ENCODE peak calls at places on chromosomes 2 and 18, in seven cellular contexts. T is endothelial cell, Z is choroid plexus epithelial cell, W is fibroblast of the aortic adventitia, L is body of pancreas, O is bronchial epithelial cell, P is AG04449. Q is an unnamed sample.

GRCh38 chr2:73324126-73324525 is 30.8 kb upstream of the EGR4 start:
- DNase-seq in T (no peak), Z (no peak), W (no peak), L (no peak), O (no peak), P (no peak), Q (no peak)

GRCh38 chr2:23600336-23600735 is 215.4 kb downstream of the KLHL29 start:
- DNase-seq in T (no peak), Z (no peak), W (no peak), L (no peak), O (no peak), P (no peak), Q (no peak)

GRCh38 chr2:3677436-3677835 is 19.4 kb downstream of the ALLC start:
- DNase-seq in T (no peak), Z (no peak), W (no peak), L (no peak), O (no peak), P (no peak), Q (no peak)

GRCh38 chr2:29166237-29166630 is 51.0 kb downstream of the CLIP4 start:
- DNase-seq in T (no peak), Z (peak), W (peak), L (no peak), O (peak), P (no peak), Q (no peak)

GRCh38 chr2:241859436-241860183 is 916 bp upstream of the PDCD1 start:
- DNase-seq in T (peak), Z (peak), W (peak), L (no peak), O (no peak), P (no peak), Q (peak)

GRCh38 chr2:188404341-188405004 is 112.8 kb downstream of the GULP1 start:
- DNase-seq in T (no peak), Z (no peak), W (no peak), L (no peak), O (no peak), P (no peak), Q (no peak)

GRCh38 chr18:41719808-41720207 is 235.2 kb upstream of the PIK3C3 start:
- DNase-seq in T (no peak), Z (no peak), W (no peak), L (no peak), O (no peak), P (no peak), Q (no peak)

GRCh38 chr2:26685943-26686839 is 6.3 kb upstream of the KCNK3 start:
- DNase-seq in T (peak), Z (no peak), W (no peak), L (peak), O (no peak), P (no peak), Q (no peak)

GRCh38 chr2:2662037-2662846 is 331.2 kb upstream of the MYT1L start:
- DNase-seq in T (no peak), Z (no peak), W (no peak), L (no peak), O (no peak), P (no peak), Q (no peak)

GRCh38 chr2:227724394-227725039 is at the start of gene SCYGR6:
- DNase-seq in T (no peak), Z (no peak), W (no peak), L (no peak), O (no peak), P (no peak), Q (peak)

GRCh38 chr2:128405981-128406601 is 87.4 kb upstream of the HS6ST1 start:
- DNase-seq in T (no peak), Z (no peak), W (no peak), L (no peak), O (no peak), P (no peak), Q (no peak)

GRCh38 chr2:35220471-35220870 is 1135.1 kb upstream of the CRIM1 start:
- DNase-seq in T (no peak), Z (no peak), W (no peak), L (no peak), O (peak), P (no peak), Q (no peak)

GRCh38 chr2:202051499-202052161 is 18.0 kb downstream of the FZD7 start:
- DNase-seq in T (no peak), Z (peak), W (peak), L (no peak), O (no peak), P (no peak), Q (no peak)

GRCh38 chr2:96256611-96257113 is 9.1 kb downstream of the TMEM127 start:
- DNase-seq in T (no peak), Z (no peak), W (no peak), L (no peak), O (no peak), P (no peak), Q (no peak)

GRCh38 chr2:56185101-56185581 is 1.4 kb downstream of the CCDC85A start:
- DNase-seq in T (peak), Z (no peak), W (peak), L (no peak), O (no peak), P (no peak), Q (peak)

GRCh38 chr18:73835656-73836055 is 312.0 kb downstream of the FBXO15 start:
- DNase-seq in T (no peak), Z (no peak), W (no peak), L (no peak), O (peak), P (no peak), Q (no peak)

GRCh38 chr2:112182581-112183034 is 44.4 kb downstream of the FBLN7 start:
- DNase-seq in T (no peak), Z (no peak), W (no peak), L (no peak), O (no peak), P (no peak), Q (peak)

GRCh38 chr2:134367915-134368911 is 114.3 kb downstream of the MGAT5 start:
- DNase-seq in T (no peak), Z (peak), W (peak), L (no peak), O (no peak), P (no peak), Q (no peak)

GRCh38 chr2:134366359-134366758 is 112.5 kb downstream of the MGAT5 start:
- DNase-seq in T (no peak), Z (no peak), W (no peak), L (no peak), O (peak), P (no peak), Q (no peak)

GRCh38 chr2:134367216-134367615 is 113.3 kb downstream of the MGAT5 start:
- DNase-seq in T (no peak), Z (no peak), W (no peak), L (no peak), O (no peak), P (no peak), Q (no peak)

GRCh38 chr2:134362751-134363150 is 108.9 kb downstream of the MGAT5 start:
- DNase-seq in T (no peak), Z (no peak), W (no peak), L (no peak), O (no peak), P (no peak), Q (no peak)

DNA sequence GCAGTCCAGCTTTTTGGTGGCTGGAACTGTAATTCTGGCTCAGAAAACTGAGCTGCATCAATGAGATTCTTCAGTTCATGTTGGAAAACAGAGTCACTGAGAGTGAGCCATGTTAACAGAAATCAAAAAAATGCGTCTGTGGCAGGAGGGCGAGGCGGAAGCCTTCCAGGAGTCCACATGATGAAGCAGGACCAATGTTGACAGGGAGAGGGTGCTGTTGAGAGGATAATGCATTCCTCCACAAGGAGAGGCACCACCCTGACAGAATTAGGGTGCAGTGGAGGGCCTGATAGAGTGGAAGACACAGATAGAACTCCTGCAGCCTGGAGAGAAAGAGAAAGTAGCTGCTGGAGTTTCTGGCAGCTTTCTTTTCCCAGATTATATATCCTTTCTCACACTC is 111.5 kb downstream of the MGAT5 start:
- DNase-seq in T (no peak), Z (peak), W (no peak), L (no peak), O (no peak), P (no peak), Q (no peak)
- TF ChIP-seq CTCF in T (no peak), Z (peak), W (no peak), L (no peak), O (no peak), P (peak), Q (no peak)

DNA sequence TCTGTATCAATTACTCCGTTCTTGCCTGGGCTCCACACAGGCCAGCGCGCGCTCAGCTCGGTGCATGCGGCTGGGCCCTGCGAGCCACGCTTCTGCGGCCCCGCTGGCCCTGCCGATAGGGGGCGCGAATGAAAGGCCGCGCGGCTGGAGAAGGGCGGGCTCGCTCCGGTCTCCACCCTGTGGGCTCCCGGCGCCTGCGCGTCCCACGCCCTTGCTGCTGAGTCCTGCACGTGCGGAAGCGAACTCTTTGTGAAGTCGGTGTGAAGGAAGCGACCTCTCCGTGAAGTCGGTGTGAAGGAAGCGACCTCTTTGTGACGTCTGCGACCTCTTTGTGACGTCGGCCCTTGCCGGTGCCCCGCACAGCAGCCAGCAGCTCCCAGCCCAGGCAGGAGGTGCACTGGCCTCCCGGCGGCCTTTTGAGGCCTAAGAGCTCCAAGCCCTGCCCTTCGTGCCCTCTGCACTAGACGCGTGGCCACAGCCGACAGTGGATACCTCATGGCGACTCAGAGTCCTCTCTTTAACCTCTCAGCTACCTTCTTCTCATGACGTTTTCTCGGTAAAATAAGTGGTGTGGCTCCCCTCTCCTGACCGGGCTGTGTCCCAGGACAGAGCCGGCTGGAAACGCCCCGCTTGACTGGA is 391.9 kb upstream of the RAB6C start:
- DNase-seq in T (no peak), Z (no peak), W (no peak), L (no peak), O (no peak), P (no peak), Q (no peak)
- TF ChIP-seq CTCF in T (no peak), Z (no peak), W (no peak), L (no peak), O (no peak), P (no peak), Q (no peak)

DNA sequence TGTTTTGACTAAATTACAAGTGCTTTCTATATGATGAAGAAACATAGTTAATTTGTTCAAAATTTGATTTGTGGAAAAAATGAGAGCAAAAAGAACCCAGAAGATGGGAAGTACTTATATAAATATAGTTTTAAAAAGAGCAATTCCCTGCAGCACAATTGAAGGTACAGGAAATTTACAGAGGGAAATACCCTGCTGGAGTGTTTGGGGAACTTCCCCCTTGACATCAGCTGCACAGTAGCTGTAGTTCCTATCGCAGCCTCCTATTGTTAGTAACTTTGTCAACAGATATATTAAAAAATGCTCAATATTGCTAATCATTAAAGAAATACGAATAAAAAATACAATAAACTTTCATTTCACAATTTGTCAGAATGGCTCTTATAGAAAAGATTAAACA is 1118.8 kb upstream of the ZEB2 start:
- DNase-seq in T (peak), Z (no peak), W (no peak), L (no peak), O (no peak), P (no peak), Q (no peak)
- TF ChIP-seq CTCF in T (peak), Z (peak), W (peak), L (no peak), O (no peak), P (no peak), Q (peak)

GRCh38 chr2:126851756-126852155 is 46.9 kb upstream of the TEX51 start:
- DNase-seq in T (no peak), Z (no peak), W (no peak), L (no peak), O (no peak), P (no peak), Q (no peak)

GRCh38 chr2:126849991-126850535 is 48.6 kb upstream of the TEX51 start:
- DNase-seq in T (no peak), Z (no peak), W (no peak), L (no peak), O (no peak), P (no peak), Q (no peak)

GRCh38 chr2:126849054-126849453 is 49.6 kb upstream of the TEX51 start:
- DNase-seq in T (no peak), Z (no peak), W (no peak), L (no peak), O (no peak), P (no peak), Q (no peak)

GRCh38 chr2:126850951-126851350 is 47.7 kb upstream of the TEX51 start:
- DNase-seq in T (no peak), Z (no peak), W (no peak), L (no peak), O (no peak), P (no peak), Q (no peak)

DNA sequence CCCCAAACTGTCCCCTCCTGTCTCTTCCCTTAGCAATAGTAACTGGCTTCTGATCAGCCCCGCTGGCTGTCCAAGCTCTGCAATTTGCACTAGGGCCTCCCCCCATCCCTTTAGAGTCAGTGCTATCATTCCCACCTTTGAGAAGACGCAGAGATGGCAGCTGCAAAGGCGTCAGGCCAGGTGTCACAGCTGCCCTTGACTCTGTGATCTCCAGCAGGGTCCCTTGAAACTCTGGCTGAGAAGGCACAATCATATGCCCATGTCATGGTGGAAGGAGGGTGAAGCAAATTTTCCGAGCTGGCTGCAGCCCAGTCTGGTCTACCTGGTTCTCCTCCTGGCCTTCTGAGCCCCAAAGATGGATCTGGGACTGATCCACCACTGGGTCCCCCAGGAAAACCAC is 49.2 kb upstream of the TEX51 start:
- DNase-seq in T (no peak), Z (no peak), W (no peak), L (no peak), O (no peak), P (no peak), Q (no peak)
- TF ChIP-seq CTCF in T (no peak), Z (no peak), W (no peak), L (no peak), O (no peak), P (no peak), Q (no peak)

GRCh38 chr18:56696966-56697365 is 45.8 kb downstream of the WDR7 start:
- DNase-seq in T (no peak), Z (peak), W (peak), L (no peak), O (peak), P (no peak), Q (no peak)

DNA sequence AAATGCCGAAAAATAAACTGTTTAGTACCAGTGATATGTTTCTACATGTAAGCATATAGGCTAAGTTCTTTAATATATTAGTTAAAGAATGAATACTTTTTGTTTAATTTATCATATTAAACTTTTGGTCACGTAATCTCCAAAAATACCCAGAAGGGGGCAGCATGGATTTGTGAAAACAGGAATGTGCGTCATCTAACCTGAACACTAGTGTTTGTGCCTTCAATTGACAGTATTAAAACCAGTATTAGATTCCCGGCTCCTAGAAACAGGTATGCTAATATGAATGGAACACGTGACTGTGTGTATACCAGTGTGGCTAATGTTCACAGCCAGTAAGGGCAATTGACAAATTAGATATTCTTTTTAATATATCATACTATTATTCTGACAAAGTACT is 51.8 kb downstream of the WDR7 start:
- DNase-seq in T (peak), Z (peak), W (peak), L (peak), O (peak), P (no peak), Q (no peak)
- TF ChIP-seq CTCF in T (peak), Z (peak), W (peak), L (peak), O (peak), P (no peak), Q (peak)

GRCh38 chr2:232269867-232270266 is 108.7 kb upstream of the ALPP start:
- DNase-seq in T (no peak), Z (no peak), W (no peak), L (no peak), O (no peak), P (no peak), Q (no peak)
- TF ChIP-seq CTCF in T (no peak), Z (no peak), W (no peak), L (no peak), O (no peak), P (no peak), Q (no peak)

GRCh38 chr18:62177271-62177670 is 9.6 kb downstream of the PIGN start:
- DNase-seq in T (no peak), Z (no peak), W (no peak), L (no peak), O (no peak), P (no peak), Q (no peak)

GRCh38 chr18:62186656-62187542 is at the start of the genes PIGN and RELCH:
- DNase-seq in T (peak), Z (peak), W (peak), L (peak), O (peak), P (peak), Q (peak)

GRCh38 chr18:62183578-62184195 is 3.2 kb downstream of the PIGN start:
- DNase-seq in T (peak), Z (peak), W (peak), L (peak), O (peak), P (no peak), Q (no peak)

GRCh38 chr18:62179213-62179612 is 7.6 kb downstream of the PIGN start:
- DNase-seq in T (no peak), Z (no peak), W (no peak), L (no peak), O (no peak), P (no peak), Q (no peak)

GRCh38 chr18:62182220-62182619 is 4.6 kb downstream of the PIGN start:
- DNase-seq in T (no peak), Z (no peak), W (no peak), L (no peak), O (no peak), P (no peak), Q (no peak)
- TF ChIP-seq CTCF in T (no peak), Z (no peak), W (no peak), L (no peak), O (no peak), P (no peak), Q (no peak)

GRCh38 chr2:19051238-19051831 is 307.1 kb downstream of the OSR1 start:
- DNase-seq in T (no peak), Z (no peak), W (no peak), L (no peak), O (no peak), P (no peak), Q (no peak)
- TF ChIP-seq CTCF in T (no peak), Z (peak), W (peak), L (no peak), O (no peak), P (no peak), Q (no peak)